ENCODE peak calls at places on chromosomes 11 and 22, in five cellular contexts. G is WTC11, P is A549, R is K562, N is HepG2. I is an unnamed sample.

GRCh38 chr11:100176456-100176855 is 510.6 kb upstream of the ARHGAP42 start:
- DNase-seq in N (no peak), P (no peak), G (no peak), R (no peak), I (no peak)

GRCh38 chr11:134479206-134479955 is 67.3 kb upstream of the B3GAT1 start:
- DNase-seq in N (no peak), R (no peak), G (no peak), P (no peak), I (no peak)

GRCh38 chr22:35648066-35649025 is at the start of gene APOL6:
- DNase-seq in N (peak; percentile 76), G (no peak), R (no peak), P (peak; percentile 23), I (peak; percentile 65)

GRCh38 chr11:65872555-65873279 is at the start of gene EFEMP2:
- DNase-seq in N (no peak), G (no peak), P (no peak), R (no peak), I (no peak)

GRCh38 chr11:128496684-128497056 is 90.7 kb downstream of the ETS1 start:
- DNase-seq in G (no peak), P (peak; percentile 65), N (no peak), R (no peak), I (no peak)

GRCh38 chr11:95791385-95792033 is 1.2 kb downstream of the CEP57 start:
- DNase-seq in G (no peak), P (no peak), R (no peak), N (no peak), I (no peak)

GRCh38 chr22:24510694-24511625 is 15.8 kb downstream of the UPB1 start:
- DNase-seq in G (no peak), P (no peak), N (peak; percentile 51), R (peak; percentile 21), I (no peak)

GRCh38 chr22:48976556-48977535 is 850.8 kb downstream of the BRD1 start:
- DNase-seq in R (no peak), P (no peak), N (peak; percentile 7), G (no peak), I (no peak)

GRCh38 chr11:63766501-63767270 is 1.9 kb downstream of the ZFTA start:
- DNase-seq in R (peak; percentile 36), N (peak; percentile 47), P (no peak), G (no peak), I (no peak)

GRCh38 chr11:34052608-34053160 is 1.2 kb downstream of the CAPRIN1 start:
- DNase-seq in G (no peak), P (peak; percentile 36), R (peak; percentile 55), N (no peak), I (no peak)

GRCh38 chr11:132976115-132976514 is 556.2 kb downstream of the OPCML start:
- DNase-seq in P (no peak), N (no peak), G (no peak), R (no peak), I (no peak)

GRCh38 chr11:44568706-44569473 is 3.4 kb downstream of the CD82 start:
- DNase-seq in R (peak; percentile 21), N (no peak), G (no peak), P (peak; percentile 43), I (peak; percentile 63)

DNA sequence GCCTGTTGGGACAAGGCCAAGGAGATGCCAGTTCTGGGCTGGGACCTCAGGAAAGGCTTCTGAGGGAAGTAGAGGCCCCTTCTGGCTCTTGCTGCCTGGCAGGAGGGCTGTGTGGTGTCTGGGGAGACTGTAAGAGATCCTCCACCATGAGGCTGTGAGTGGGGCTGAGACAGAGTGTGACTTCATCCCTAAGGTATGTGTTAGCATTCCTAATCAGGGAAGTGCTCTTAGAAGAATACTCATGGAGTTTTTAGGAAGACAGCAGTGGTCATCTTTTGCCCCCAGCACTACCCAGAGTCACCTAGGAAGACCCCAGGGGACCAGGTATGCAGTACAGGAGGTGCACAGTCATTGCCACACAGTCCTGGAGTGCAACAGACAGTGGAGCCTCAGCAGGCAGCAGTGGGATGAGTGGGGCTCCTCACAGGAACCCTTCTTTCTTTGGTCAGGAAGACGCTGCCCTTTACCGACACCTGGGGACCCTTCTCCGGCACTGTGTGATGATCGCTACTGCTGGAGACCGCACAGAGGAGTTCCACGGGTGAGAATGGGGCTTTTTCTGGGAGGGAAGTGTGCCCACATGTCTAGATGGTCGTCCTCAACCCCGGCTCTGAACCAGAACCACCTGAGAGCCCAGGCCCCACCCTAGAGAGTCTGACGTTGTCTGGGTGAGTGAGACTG is 2.8 kb downstream of the RIC8A start:
- DNase-seq in G (no peak), P (peak; percentile 50), R (no peak), N (no peak), I (no peak)
- TF ChIP-seq ESRRA in G (no peak), P (no peak), R (no peak), N (no peak), I (no peak)

GRCh38 chr22:20804650-20805049 is 30.7 kb downstream of the SERPIND1 start:
- DNase-seq in G (no peak), P (no peak), N (no peak), R (no peak), I (no peak)

GRCh38 chr22:20802452-20802851 is 28.5 kb downstream of the SERPIND1 start:
- DNase-seq in P (no peak), R (no peak), N (no peak), G (no peak), I (no peak)

GRCh38 chr22:20803696-20804324 is 29.9 kb downstream of the SERPIND1 start:
- DNase-seq in N (peak; percentile 40), G (peak; percentile 71), R (peak; percentile 83), P (peak; percentile 39), I (no peak)

GRCh38 chr22:20805972-20806471 is 32.1 kb downstream of the SERPIND1 start:
- DNase-seq in G (no peak), R (no peak), P (no peak), N (no peak), I (no peak)

DNA sequence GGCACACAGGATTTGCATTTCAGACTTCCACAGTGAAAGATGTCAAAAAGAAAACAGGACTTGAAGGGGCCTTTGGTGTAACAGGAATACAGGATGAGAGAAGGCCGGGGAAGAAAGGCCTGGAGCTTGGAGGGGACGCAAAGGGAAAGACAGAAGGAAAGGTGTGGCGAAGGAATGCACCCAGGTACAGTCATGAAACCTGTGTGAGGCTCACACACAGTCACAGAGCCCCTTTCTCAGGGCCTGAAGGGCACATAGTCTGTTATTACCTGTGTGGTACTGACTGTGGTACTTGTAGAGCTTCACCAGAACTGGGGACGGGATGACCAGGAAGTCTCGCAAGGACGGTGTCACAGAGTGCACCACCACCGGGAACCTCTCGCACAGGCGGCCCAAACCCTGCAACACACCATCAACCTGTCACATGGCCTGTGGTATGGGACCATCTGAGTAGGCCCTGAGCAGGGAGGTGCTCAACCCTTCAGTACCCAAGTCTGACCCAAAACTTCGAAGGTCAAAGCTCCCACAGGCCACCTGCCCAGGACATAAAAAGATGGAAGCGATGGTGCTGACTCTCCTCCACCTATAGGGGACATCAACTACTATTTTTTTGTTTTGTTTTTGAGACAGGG is 29.1 kb downstream of the SERPIND1 start:
- DNase-seq in P (no peak), N (no peak), R (no peak), G (no peak), I (no peak)
- TF ChIP-seq ESRRA in P (no peak), N (no peak), R (no peak), G (no peak), I (no peak)

GRCh38 chr11:14904745-14905103 is 12.7 kb upstream of the CYP2R1 start:
- DNase-seq in N (no peak), P (peak; percentile 64), R (peak; percentile 11), G (peak; percentile 91), I (no peak)
- TF ChIP-seq ESRRA in N (no peak), P (no peak), R (no peak), G (no peak), I (no peak)

GRCh38 chr22:37070334-37070733 is 18.8 kb downstream of the KCTD17 start:
- DNase-seq in R (no peak), G (no peak), N (no peak), P (no peak), I (no peak)

GRCh38 chr22:37068859-37069258 is 17.3 kb downstream of the KCTD17 start:
- DNase-seq in R (peak; percentile 30), N (no peak), P (no peak), G (peak; percentile 78), I (no peak)

GRCh38 chr22:37069319-37069718 is 17.8 kb downstream of the KCTD17 start:
- DNase-seq in N (no peak), G (no peak), R (no peak), P (no peak), I (no peak)

GRCh38 chr22:37070744-37071143 is 19.2 kb downstream of the KCTD17 start:
- DNase-seq in P (no peak), G (no peak), R (no peak), N (no peak), I (no peak)

DNA sequence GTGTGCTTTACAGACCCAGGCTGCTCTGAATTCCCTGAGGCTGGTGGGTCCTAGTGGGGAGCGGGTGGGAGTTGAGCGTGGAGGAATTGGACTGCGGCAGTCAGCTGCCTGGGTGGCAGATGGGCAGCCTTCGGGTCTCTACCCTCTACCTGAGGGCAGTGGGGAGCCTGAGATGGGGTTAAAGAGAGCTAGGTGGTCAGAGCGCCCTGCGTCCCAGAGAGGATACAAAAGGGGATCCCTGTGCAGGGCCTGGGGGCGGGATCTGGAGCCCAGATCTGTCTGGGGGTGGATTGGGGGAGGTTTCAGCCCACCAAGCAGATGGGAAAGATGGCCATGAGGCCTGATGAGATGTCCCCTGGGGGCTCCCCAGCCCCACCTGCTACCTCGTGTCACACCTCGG is 18.2 kb downstream of the KCTD17 start:
- DNase-seq in P (no peak), R (no peak), N (no peak), G (no peak), I (no peak)
- TF ChIP-seq ESRRA in P (no peak), R (no peak), N (no peak), G (no peak), I (no peak)

GRCh38 chr11:67054851-67055523 is 1.7 kb upstream of the RHOD start:
- DNase-seq in P (peak; percentile 92), N (peak; percentile 94), R (peak; percentile 86), G (no peak), I (no peak)
- TF ChIP-seq ESRRA in P (no peak), N (no peak), R (peak; percentile 69), G (no peak), I (no peak)

GRCh38 chr11:32420937-32421532 is 14.3 kb downstream of the WT1 start:
- DNase-seq in N (no peak), G (no peak), P (no peak), R (peak; percentile 31), I (peak; percentile 55)
- TF ChIP-seq ESRRA in N (no peak), G (no peak), P (no peak), R (peak; percentile 75), I (no peak)

GRCh38 chr22:27629908-27630733 is 171.4 kb downstream of the MN1 start:
- DNase-seq in N (no peak), G (no peak), R (no peak), P (no peak), I (no peak)
- TF ChIP-seq ESRRA in N (no peak), G (no peak), R (no peak), P (no peak), I (no peak)